ENCODE peak calls at places on chromosomes 16 and 17, in six cellular contexts. D is HL-60, V is DND-41, O is right atrium auricular region, T is GM12865, H is A549. W is an unnamed sample.
A peak's percentile ranks its signal among the peaks of the same experiment; 100 is the strongest.

GRCh38 chr16:19502395-19503131 is 19.3 kb downstream of the GDE1 start:
- DNase-seq in T (peak; percentile 78), D (peak; percentile 69), H (peak; percentile 71), O (peak; percentile 66), V (peak; percentile 71), W (peak; percentile 53)

GRCh38 chr16:80931985-80932720 is 74.5 kb downstream of the CMC2 start:
- DNase-seq in D (peak; percentile 7), O (peak; percentile 67), V (no peak), H (peak; percentile 54), T (peak; percentile 9), W (no peak)

GRCh38 chr17:72590382-72590781 is 469.6 kb downstream of the SOX9 start:
- DNase-seq in O (no peak), V (no peak), H (peak; percentile 58), D (no peak), T (no peak), W (no peak)

GRCh38 chr17:55163408-55163807 is 101.4 kb upstream of the HLF start:
- DNase-seq in O (no peak), D (no peak), T (peak; percentile 6), V (no peak), H (no peak), W (no peak)

GRCh38 chr16:81273223-81273940 is 34.9 kb downstream of the BCO1 start:
- DNase-seq in D (no peak), V (no peak), O (no peak), T (no peak), H (no peak), W (no peak)

GRCh38 chr17:58120195-58120822 is 27.9 kb upstream of the OR4D1 start:
- DNase-seq in O (no peak), T (peak; percentile 66), H (no peak), D (peak; percentile 29), V (peak; percentile 67), W (peak; percentile 77)

GRCh38 chr16:77780378-77780837 is 8.0 kb upstream of the VAT1L start:
- DNase-seq in O (no peak), D (no peak), V (no peak), T (no peak), H (peak; percentile 27), W (no peak)

GRCh38 chr17:3834811-3835210 is 11.2 kb downstream of the NCBP3 start:
- DNase-seq in D (peak; percentile 79), H (no peak), T (no peak), V (no peak), O (no peak), W (no peak)

GRCh38 chr16:53099318-53100130 is 44.7 kb downstream of the CHD9 start:
- DNase-seq in H (peak; percentile 86), O (peak; percentile 92), V (peak; percentile 64), T (peak; percentile 90), D (peak; percentile 89), W (peak; percentile 54)

GRCh38 chr17:16929281-16929680 is 42.6 kb downstream of the TNFRSF13B start:
- DNase-seq in D (no peak), O (no peak), T (no peak), V (no peak), H (no peak), W (no peak)

GRCh38 chr17:10337136-10337535 is 35.7 kb downstream of the MYH13 start:
- DNase-seq in H (no peak), T (no peak), V (no peak), O (no peak), D (no peak), W (no peak)

GRCh38 chr16:64590516-64590915 is 531.3 kb downstream of the CDH11 start:
- DNase-seq in D (no peak), V (no peak), H (no peak), T (no peak), O (no peak), W (no peak)

GRCh38 chr16:9192746-9193145 is 101.3 kb downstream of the HAPSTR1 start:
- DNase-seq in H (no peak), D (no peak), T (no peak), O (no peak), V (no peak), W (no peak)

GRCh38 chr16:1135459-1135825 is 17.5 kb upstream of the CACNA1H start:
- DNase-seq in V (no peak), T (no peak), D (no peak), O (no peak), H (no peak), W (no peak)

GRCh38 chr16:21222495-21223337 is 10.8 kb upstream of the ANKS4B start:
- DNase-seq in D (no peak), H (no peak), O (no peak), V (no peak), T (no peak), W (no peak)

GRCh38 chr16:67547423-67548264 is 14.7 kb upstream of the CTCF start:
- DNase-seq in O (no peak), T (peak; percentile 84), H (no peak), D (peak; percentile 70), V (peak; percentile 95), W (peak; percentile 98)

GRCh38 chr16:74480150-74481029 is 59.1 kb upstream of the CLEC18B start:
- DNase-seq in O (no peak), H (peak; percentile 85), D (no peak), V (no peak), T (no peak), W (no peak)

GRCh38 chr16:15509051-15509592 is 74.7 kb downstream of the BMERB1 start:
- DNase-seq in O (no peak), V (peak; percentile 19), T (no peak), H (no peak), D (no peak), W (peak; percentile 9)

GRCh38 chr16:81237942-81238295 is 570 bp upstream of the BCO1 start:
- DNase-seq in V (no peak), H (no peak), O (no peak), D (no peak), T (no peak), W (no peak)

DNA sequence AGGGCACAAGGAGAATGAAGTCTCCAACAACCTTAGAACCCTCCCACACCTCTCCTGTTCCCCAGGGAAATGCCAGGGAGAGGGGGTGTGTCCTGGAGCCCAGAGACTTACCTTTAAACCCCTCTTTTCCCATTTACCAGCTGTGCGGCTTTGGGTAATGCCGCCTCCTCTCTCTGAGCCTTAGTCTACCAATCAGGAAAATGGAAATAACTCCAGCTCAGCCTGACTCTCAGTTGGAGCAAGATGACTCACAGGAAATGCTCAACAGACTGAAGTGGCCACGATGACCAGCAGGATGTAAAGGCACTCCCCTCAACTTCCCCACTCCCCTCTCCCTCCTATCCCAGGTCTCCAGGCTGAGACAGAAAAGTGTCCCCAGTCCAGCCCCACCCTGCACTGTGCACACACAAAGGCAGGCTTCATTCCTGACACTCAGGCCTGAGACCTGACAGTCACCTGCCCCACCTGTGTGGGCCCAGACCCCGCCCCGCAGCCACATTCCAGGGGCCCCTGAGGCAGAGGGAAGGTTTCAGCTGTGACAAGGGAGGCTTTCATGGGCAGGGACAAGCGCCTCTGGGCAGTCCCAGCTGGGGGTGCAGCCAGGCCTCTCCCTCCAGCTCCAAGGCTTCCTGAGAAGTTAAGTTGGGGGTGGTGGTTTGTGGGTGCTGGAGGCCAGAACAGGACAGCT is 3.0 kb upstream of the KRT15 start:
- DNase-seq in V (no peak), O (no peak), T (no peak), D (no peak), H (peak; percentile 76), W (no peak)
- H3K4me3 ChIP-seq in V (no peak overlapping the region), O (no peak overlapping the region), T (no peak overlapping the region), D (no peak overlapping the region), H (no peak overlapping the region), W (no peak overlapping the region)

GRCh38 chr17:1588781-1589585 is 26.4 kb upstream of the PITPNA start:
- DNase-seq in V (no peak), O (no peak), H (no peak), D (peak; percentile 13), T (no peak), W (no peak)

GRCh38 chr17:1592751-1593629 is 30.4 kb upstream of the PITPNA start:
- DNase-seq in H (no peak), D (peak; percentile 47), T (peak; percentile 91), O (no peak), V (peak; percentile 99), W (peak; percentile 96)

GRCh38 chr17:1591474-1592090 is 29.0 kb upstream of the PITPNA start:
- DNase-seq in T (no peak), H (no peak), D (no peak), O (no peak), V (no peak), W (no peak)

GRCh38 chr17:1590747-1591473 is 28.3 kb upstream of the PITPNA start:
- DNase-seq in T (no peak), D (no peak), H (no peak), O (no peak), V (no peak), W (no peak)

GRCh38 chr17:1590031-1590746 is 27.6 kb upstream of the PITPNA start:
- DNase-seq in H (peak; percentile 99), V (no peak), D (no peak), O (peak; percentile 95), T (no peak), W (no peak)
- H3K4me3 ChIP-seq in H (peak overlapping the region; percentile 22), V (no peak overlapping the region), D (no peak overlapping the region), O (no peak overlapping the region), T (no peak overlapping the region), W (no peak overlapping the region)

GRCh38 chr16:29714396-29714795 is 31.4 kb downstream of the C16orf54 start:
- DNase-seq in O (no peak), V (no peak), D (no peak), T (peak; percentile 62), H (no peak), W (no peak)

GRCh38 chr16:29717113-29717512 is 28.7 kb downstream of the C16orf54 start:
- DNase-seq in V (no peak), D (no peak), T (no peak), H (no peak), O (no peak), W (no peak)

GRCh38 chr16:29712770-29713169 is 33.0 kb downstream of the C16orf54 start:
- DNase-seq in H (no peak), D (no peak), O (no peak), V (no peak), T (no peak), W (no peak)

GRCh38 chr16:29719063-29719462 is 26.7 kb downstream of the C16orf54 start:
- DNase-seq in T (no peak), D (no peak), H (no peak), O (no peak), V (no peak), W (no peak)

DNA sequence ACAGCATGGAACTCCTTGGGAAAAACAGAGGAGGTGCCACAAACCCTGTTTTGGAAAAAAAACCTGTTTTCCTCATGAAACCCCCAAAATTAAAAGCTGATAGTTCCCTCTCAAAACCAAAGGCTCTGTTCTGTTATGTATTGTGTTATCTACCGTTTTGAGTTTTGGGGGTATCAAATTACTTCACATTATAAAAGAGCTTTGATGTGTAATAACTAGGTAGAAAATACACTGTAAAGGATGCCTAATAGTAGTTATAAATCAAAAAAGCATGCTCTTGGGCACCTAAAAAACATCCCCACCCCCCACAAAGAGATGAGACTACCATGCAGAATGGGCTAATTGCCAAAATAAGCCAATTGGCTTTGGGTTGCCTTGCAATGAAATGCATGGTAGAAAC is 30.8 kb downstream of the C16orf54 start:
- DNase-seq in D (no peak), H (no peak), T (no peak), V (no peak), O (no peak), W (no peak)
- H3K4me3 ChIP-seq in D (no peak overlapping the region), H (no peak overlapping the region), T (no peak overlapping the region), V (no peak overlapping the region), O (no peak overlapping the region), W (no peak overlapping the region)

DNA sequence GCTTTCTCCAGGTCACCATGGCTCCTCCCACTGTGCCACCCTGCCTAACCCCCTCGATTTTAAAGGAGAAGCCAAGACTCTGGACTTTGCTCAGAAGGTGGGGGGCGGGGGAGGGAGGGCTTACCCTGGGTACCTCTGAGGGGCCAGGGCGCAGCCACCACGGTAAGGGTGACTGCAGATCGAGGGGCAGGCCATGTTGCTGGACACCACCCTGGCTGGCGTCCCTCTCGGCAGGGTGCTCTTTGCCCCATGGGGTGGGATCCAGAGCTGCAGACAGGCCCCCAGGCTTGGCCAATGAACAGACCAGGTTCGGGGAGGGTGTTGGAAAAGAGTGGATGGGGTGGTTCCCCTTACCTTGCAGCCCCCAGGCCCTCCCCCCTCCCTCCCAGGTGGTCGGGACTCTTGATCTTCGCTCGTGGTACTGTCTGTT is 392 bp upstream of the GRB7 start:
- DNase-seq in T (no peak), H (no peak), D (no peak), V (no peak), O (no peak), W (no peak)
- H3K4me3 ChIP-seq in T (no peak overlapping the region), H (peak overlapping the region; percentile 63), D (no peak overlapping the region), V (no peak overlapping the region), O (no peak overlapping the region), W (no peak overlapping the region)

W was measured in Jurkat, Clone E6-1.